ENCODE peak calls at places on chromosomes 3 and 15, in nine cellular contexts. S is central memory CD4-positive, alpha-beta T cell; R is foreskin fibroblast; F is iris pigment epithelial cell; M is NCI-H2171 treated with DMSO at 0.1 percent for 48 hours; I is brain microvascular endothelial cell; P is OCI-LY7; E is NCI-H1417; V is stimulated activated CD8-positive, alpha-beta memory T cell treated with anti-CD3 and anti-CD28 coated beads, Interleukin-4, amount 100 ng/mL, for 4 hours. W is an unnamed sample.

GRCh38 chr15:65991721-65992472 is 122.6 kb downstream of the RAB11A start:
- DNase-seq in S (no peak), R (no peak), F (no peak), M (no peak), I (no peak), P (no peak), E (no peak), V (no peak), W (no peak)

GRCh38 chr15:89150762-89151305 is 62.6 kb downstream of the ABHD2 start:
- DNase-seq in S (no peak), R (no peak), F (no peak), M (peak), I (no peak), P (no peak), E (peak), V (no peak), W (no peak)

GRCh38 chr3:186566772-186567071 is 417 bp downstream of the TBCCD1 start:
- DNase-seq in S (no peak), R (no peak), F (no peak), M (no peak), I (no peak), P (no peak), E (no peak), V (no peak), W (no peak)

GRCh38 chr3:196180346-196180745 is 30.9 kb downstream of the ZDHHC19 start:
- DNase-seq in S (no peak), R (no peak), F (no peak), M (no peak), I (no peak), P (no peak), E (no peak), V (no peak), W (no peak)

GRCh38 chr3:159416854-159417253 is 571.8 kb upstream of the IL12A start:
- DNase-seq in S (no peak), R (peak), F (peak), M (peak), I (peak), P (no peak), E (no peak), V (no peak), W (no peak)

GRCh38 chr3:162507397-162507796 is 1010.8 kb downstream of the OTOL1 start:
- DNase-seq in S (no peak), R (peak), F (peak), M (no peak), I (no peak), P (no peak), E (no peak), V (no peak), W (no peak)

GRCh38 chr3:37801966-37802365 is 59.7 kb upstream of the CTDSPL start:
- DNase-seq in S (no peak), R (no peak), F (no peak), M (no peak), I (no peak), P (no peak), E (no peak), V (no peak), W (no peak)

GRCh38 chr3:148042663-148043445 is 633.7 kb downstream of the ZIC1 start:
- DNase-seq in S (no peak), R (peak), F (peak), M (no peak), I (no peak), P (no peak), E (no peak), V (no peak), W (peak)